ENCODE peak calls at places on chromosome 6, in nine cellular contexts. Q is astrocyte; D is heart left ventricle; C is psoas muscle; L is ovary; V is upper lobe of left lung; J is transverse colon; G is CD8-positive, alpha-beta T cell; H is cardiac muscle cell. N is an unnamed sample.

GRCh38 chr6:117280922-117281321 is 15.6 kb downstream of the VGLL2 start:
- DNase-seq in D (no peak), C (peak; percentile 41), H (no peak), J (no peak), V (no peak), L (no peak), Q (no peak), G (no peak), N (no peak)

GRCh38 chr6:92684386-92684785 is 735.0 kb downstream of the EPHA7 start:
- DNase-seq in C (no peak), L (no peak), V (no peak), G (no peak), D (no peak), Q (peak; percentile 9), J (no peak), H (peak; percentile 20), N (no peak)

GRCh38 chr6:140661691-140662090 is 1287.2 kb upstream of the CITED2 start:
- DNase-seq in C (no peak), H (peak; percentile 5), Q (peak; percentile 54), J (no peak), L (no peak), D (no peak), V (no peak), G (no peak), N (no peak)

GRCh38 chr6:87573307-87574024 is 16.3 kb downstream of the RARS2 start:
- DNase-seq in J (no peak), V (no peak), C (no peak), G (no peak), H (no peak), D (no peak), Q (no peak), L (no peak), N (no peak)

GRCh38 chr6:144953552-144954240 is 668.6 kb downstream of the UTRN start:
- DNase-seq in G (no peak), Q (peak; percentile 90), H (peak; percentile 6), C (no peak), L (no peak), J (no peak), D (no peak), V (no peak), N (no peak)

GRCh38 chr6:130788954-130789353 is 38.3 kb upstream of the SMLR1 start:
- DNase-seq in J (no peak), L (no peak), G (no peak), V (no peak), C (no peak), D (no peak), H (no peak), Q (no peak), N (no peak)

GRCh38 chr6:1390071-1390804 is 862 bp downstream of the FOXF2 start:
- DNase-seq in J (no peak), H (peak; percentile 68), D (no peak), Q (peak; percentile 37), L (no peak), V (no peak), C (no peak), G (no peak), N (no peak)

GRCh38 chr6:100663219-100663863 is 198.6 kb upstream of the SIM1 start:
- DNase-seq in Q (peak; percentile 88), V (no peak), L (no peak), G (no peak), D (no peak), J (no peak), H (peak; percentile 88), C (no peak), N (no peak)

GRCh38 chr6:75327807-75328206 is 43.2 kb upstream of the TMEM30A start:
- DNase-seq in V (no peak), L (no peak), H (no peak), C (no peak), G (no peak), D (no peak), J (no peak), Q (no peak), N (no peak)

GRCh38 chr6:163432300-163432699 is 17.8 kb downstream of the QKI start:
- DNase-seq in Q (no peak), V (no peak), J (no peak), H (no peak), D (no peak), G (no peak), C (no peak), L (no peak), N (no peak)

GRCh38 chr6:163428373-163428772 is 13.9 kb downstream of the QKI start:
- DNase-seq in D (no peak), L (no peak), H (no peak), C (no peak), G (no peak), J (no peak), Q (no peak), V (no peak), N (no peak)

GRCh38 chr6:163423696-163424095 is 9.2 kb downstream of the QKI start:
- DNase-seq in G (no peak), D (no peak), Q (no peak), J (no peak), C (no peak), H (no peak), L (no peak), V (no peak), N (no peak)

GRCh38 chr6:163429858-163430448 is 15.4 kb downstream of the QKI start:
- DNase-seq in J (no peak), Q (no peak), L (no peak), V (no peak), H (no peak), D (no peak), C (no peak), G (no peak), N (no peak)

GRCh38 chr6:163427498-163428254 is 13.2 kb downstream of the QKI start:
- DNase-seq in L (no peak), V (no peak), Q (peak; percentile 71), C (no peak), H (peak; percentile 91), D (no peak), J (no peak), G (no peak), N (no peak)
- H3K27ac ChIP-seq in L (no peak overlapping the region), V (peak overlapping the region; percentile 40), Q (peak overlapping the region; percentile 17), C (peak overlapping the region; percentile 62), H (peak overlapping the region; percentile 47), D (peak overlapping the region; percentile 27), J (no peak overlapping the region), G (no peak overlapping the region), N (no peak overlapping the region)

GRCh38 chr6:39493717-39494116 is 171.2 kb upstream of the KCNK16 start:
- DNase-seq in J (no peak), G (no peak), C (no peak), Q (no peak), H (peak; percentile 75), L (no peak), V (no peak), D (no peak), N (no peak)

GRCh38 chr6:39488255-39488881 is 165.9 kb upstream of the KCNK16 start:
- DNase-seq in C (no peak), V (no peak), J (no peak), Q (no peak), D (no peak), L (no peak), H (no peak), G (no peak), N (no peak)

GRCh38 chr6:39493174-39493573 is 170.7 kb upstream of the KCNK16 start:
- DNase-seq in J (no peak), L (no peak), D (no peak), Q (peak; percentile 86), G (no peak), V (no peak), H (peak; percentile 56), C (no peak), N (no peak)

GRCh38 chr6:39495023-39495422 is 172.5 kb upstream of the KCNK16 start:
- DNase-seq in C (no peak), D (no peak), J (no peak), L (no peak), H (no peak), Q (no peak), G (no peak), V (no peak), N (no peak)

DNA sequence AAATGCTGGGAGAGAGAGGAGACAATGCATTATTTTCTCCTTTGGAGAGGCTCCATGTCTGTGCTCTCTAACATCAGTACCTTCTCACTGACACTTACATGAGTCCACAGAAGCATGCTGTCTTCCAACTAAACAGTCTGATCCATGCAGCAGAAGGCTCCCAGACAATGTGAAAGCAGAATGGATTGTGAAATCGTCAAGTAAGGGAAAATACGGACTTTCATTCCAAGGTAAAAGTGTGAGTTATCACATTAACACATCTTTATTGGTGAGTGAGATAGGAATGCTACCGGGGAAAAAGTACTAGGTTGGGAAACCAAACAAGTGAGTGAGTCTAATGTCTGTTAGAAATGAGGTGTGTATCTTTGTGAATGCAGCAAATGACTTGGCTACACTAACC is 167.6 kb upstream of the KCNK16 start:
- DNase-seq in C (no peak), J (no peak), G (no peak), D (no peak), L (no peak), H (peak; percentile 40), Q (no peak), V (no peak), N (no peak)
- H3K27ac ChIP-seq in C (no peak overlapping the region), J (no peak overlapping the region), G (no peak overlapping the region), D (peak overlapping the region; percentile 4), L (no peak overlapping the region), H (no peak overlapping the region), Q (no peak overlapping the region), V (no peak overlapping the region), N (peak overlapping the region; percentile 64)

DNA sequence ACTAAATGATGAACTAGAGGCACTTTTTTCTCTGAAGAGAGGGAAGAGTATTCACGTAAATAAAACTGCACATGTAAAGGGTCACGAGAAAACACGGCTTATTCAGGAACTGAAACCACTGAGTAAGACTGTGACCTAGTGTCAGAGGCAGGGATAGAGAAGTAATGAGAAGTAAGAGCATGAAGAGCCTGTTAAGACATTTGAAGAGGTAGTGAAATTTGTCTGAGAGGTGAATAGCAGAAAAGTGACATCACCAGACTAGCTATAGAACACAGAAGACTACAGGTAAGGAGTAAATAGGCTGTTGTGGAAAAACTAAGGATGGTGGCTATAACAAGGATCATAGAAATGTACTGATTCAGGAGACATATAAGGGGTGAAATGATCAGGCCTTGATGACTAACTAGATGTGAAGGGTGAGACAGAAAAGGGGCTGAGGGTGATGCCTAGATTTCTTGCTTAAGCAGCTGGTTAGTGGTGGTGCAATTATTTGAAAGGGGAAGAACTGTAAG is 76.8 kb downstream of the REV3L start:
- DNase-seq in L (no peak), H (no peak), V (no peak), Q (no peak), D (no peak), G (no peak), J (no peak), C (no peak), N (no peak)
- H3K27ac ChIP-seq in L (no peak overlapping the region), H (no peak overlapping the region), V (peak overlapping the region; percentile 50), Q (no peak overlapping the region), D (no peak overlapping the region), G (no peak overlapping the region), J (no peak overlapping the region), C (no peak overlapping the region), N (no peak overlapping the region)

DNA sequence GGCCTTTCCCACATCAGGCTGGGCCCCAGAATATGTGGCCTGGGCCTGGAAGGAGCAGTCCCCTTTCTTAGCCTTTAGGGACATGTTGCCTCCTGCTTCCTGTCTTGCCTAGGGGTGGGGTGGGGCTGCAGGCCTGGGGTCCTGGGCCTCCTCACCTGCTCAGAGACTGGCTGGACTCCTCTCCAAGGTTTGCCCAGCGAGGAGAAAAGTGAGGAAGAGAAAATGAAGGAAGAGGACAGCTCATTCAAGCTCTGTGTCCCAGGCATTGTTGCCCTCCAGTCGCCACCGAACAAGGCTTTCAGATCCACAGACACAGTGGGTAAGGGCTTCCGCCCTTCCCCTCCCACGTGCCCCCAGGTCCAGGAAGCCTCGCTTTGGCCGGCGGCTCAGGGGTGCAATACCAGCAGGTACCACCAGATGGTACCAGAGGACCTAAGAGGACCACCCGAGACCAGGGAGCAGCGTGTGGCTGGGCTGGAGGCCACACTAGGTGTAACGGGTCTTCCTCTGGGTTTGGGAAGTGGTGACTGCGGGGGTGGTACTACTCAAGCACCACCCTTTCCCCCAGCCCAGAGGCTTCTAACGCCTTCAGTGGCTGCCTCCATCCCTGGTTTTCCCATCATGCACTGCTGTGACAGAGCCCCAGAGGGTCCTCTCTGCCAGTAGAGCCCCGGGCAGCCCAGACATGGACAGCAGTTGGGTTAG is 5.5 kb upstream of the BAK1 start:
- DNase-seq in H (peak; percentile 74), J (peak; percentile 91), L (peak; percentile 82), C (peak; percentile 84), G (peak; percentile 95), Q (peak; percentile 50), V (peak; percentile 84), D (peak; percentile 80), N (peak; percentile 97)
- H3K27ac ChIP-seq in H (no peak overlapping the region), J (no peak overlapping the region), L (no peak overlapping the region), C (no peak overlapping the region), G (no peak overlapping the region), Q (no peak overlapping the region), V (peak overlapping the region; percentile 20), D (peak overlapping the region; percentile 35), N (no peak overlapping the region)

N was measured in esophagus muscularis mucosa.